ENCODE peak calls at places on chromosomes 6 and 20, in four cellular contexts. N is CD4-positive, alpha-beta T cell; X is fibroblast of lung; F is mucosa of descending colon. E is an unnamed sample. For H3K9me3, the result is how much of the 10 kb centered on the place peaks cover.

GRCh38 chr20:60272790-60273189 is 314.6 kb downstream of the CDH26 start:
- DNase-seq in N (no peak), X (no peak), F (no peak), E (no peak)

GRCh38 chr20:49384437-49385434 is 97.7 kb downstream of the KCNB1 start:
- DNase-seq in N (peak), X (peak), F (peak), E (peak)

GRCh38 chr6:123925360-123925759 is 121.7 kb downstream of the NKAIN2 start:
- DNase-seq in N (no peak), X (peak), F (no peak), E (no peak)

GRCh38 chr20:3532089-3532615 is 61.3 kb downstream of the ATRN start:
- DNase-seq in N (no peak), X (peak), F (no peak), E (no peak)

GRCh38 chr6:116066789-116067188 is 6.1 kb upstream of the FRK start:
- DNase-seq in N (no peak), X (no peak), F (no peak), E (no peak)

GRCh38 chr6:24394777-24395437 is 7.8 kb upstream of the MRS2 start:
- DNase-seq in N (no peak), X (peak), F (no peak), E (no peak)

GRCh38 chr20:63431944-63432343 is 40.5 kb downstream of the KCNQ2 start:
- DNase-seq in N (no peak), X (no peak), F (no peak), E (no peak)

GRCh38 chr6:85673198-85674139 is 30.8 kb upstream of the SYNCRIP start:
- DNase-seq in N (no peak), X (no peak), F (no peak), E (no peak)

GRCh38 chr6:7390218-7390878 is 740 bp downstream of the RIOK1 start:
- DNase-seq in N (no peak), X (no peak), F (no peak), E (no peak)

GRCh38 chr6:129863664-129864063 is 2.5 kb upstream of the TMEM244 start:
- DNase-seq in N (no peak), X (peak), F (no peak), E (no peak)

GRCh38 chr6:13044390-13044789 is 283.9 kb downstream of the TBC1D7 start:
- DNase-seq in N (no peak), X (peak), F (no peak), E (no peak)

GRCh38 chr6:119517428-119517827 is 167.9 kb upstream of the MAN1A1 start:
- DNase-seq in N (no peak), X (no peak), F (no peak), E (no peak)

GRCh38 chr6:43829470-43829869 is 59.5 kb downstream of the VEGFA start:
- DNase-seq in N (no peak), X (no peak), F (no peak), E (no peak)

GRCh38 chr6:158625881-158626305 is 18.6 kb downstream of the DYNLT1 start:
- DNase-seq in N (no peak), X (no peak), F (no peak), E (no peak)

GRCh38 chr6:85594197-85594930 is 706 bp upstream of the SNX14 start:
- DNase-seq in N (no peak), X (no peak), F (no peak), E (peak)

GRCh38 chr6:103983000-103983399 is 876.7 kb downstream of the HACE1 start:
- DNase-seq in N (no peak), X (no peak), F (no peak), E (no peak)

GRCh38 chr6:5294392-5295211 is 33.3 kb downstream of the FARS2 start:
- DNase-seq in N (no peak), X (no peak), F (no peak), E (no peak)

GRCh38 chr6:169156108-169156821 is 97.4 kb downstream of the THBS2 start:
- DNase-seq in N (no peak), X (peak), F (no peak), E (no peak)

GRCh38 chr6:157893238-157893637 is 70.2 kb downstream of the SNX9 start:
- DNase-seq in N (peak), X (no peak), F (no peak), E (peak)

GRCh38 chr20:36777152-36777551 is 3.6 kb upstream of the DSN1 start:
- DNase-seq in N (no peak), X (no peak), F (no peak), E (no peak)

GRCh38 chr6:132684998-132685397 is 26.0 kb upstream of the TAAR1 start:
- DNase-seq in N (no peak), X (no peak), F (no peak), E (no peak)

GRCh38 chr6:98880486-98880885 is 46.1 kb downstream of the POU3F2 start:
- DNase-seq in N (no peak), X (no peak), F (no peak), E (no peak)

GRCh38 chr6:111604259-111605099 is 1.2 kb downstream of the TRAF3IP2 start:
- DNase-seq in N (no peak), X (peak), F (peak), E (no peak)

GRCh38 chr6:92779758-92780157 is 639.6 kb downstream of the EPHA7 start:
- DNase-seq in N (no peak), X (peak), F (no peak), E (no peak)

GRCh38 chr6:119147101-119148053 is 68.9 kb upstream of the FAM184A start:
- DNase-seq in N (no peak), X (peak), F (no peak), E (no peak)

GRCh38 chr6:129641344-129641743 is 68.6 kb downstream of the ARHGAP18 start:
- DNase-seq in N (no peak), X (peak), F (no peak), E (no peak)

GRCh38 chr6:85537055-85537494 is 56.6 kb downstream of the SNX14 start:
- DNase-seq in N (no peak), X (no peak), F (no peak), E (no peak)

GRCh38 chr20:33515569-33516216 is 25.8 kb downstream of the CBFA2T2 start:
- DNase-seq in N (no peak), X (no peak), F (no peak), E (no peak)

GRCh38 chr6:18509871-18510643 is 122.9 kb downstream of the RNF144B start:
- DNase-seq in N (no peak), X (peak), F (no peak), E (no peak)

GRCh38 chr20:4341804-4342560 is 326.6 kb upstream of the RNF24 start:
- DNase-seq in N (no peak), X (peak), F (no peak), E (no peak)

GRCh38 chr20:49700411-49701185 is 13.1 kb downstream of the B4GALT5 start:
- DNase-seq in N (no peak), X (peak), F (no peak), E (no peak)

GRCh38 chr6:53699462-53699861 is 33.9 kb upstream of the KLHL31 start:
- DNase-seq in N (no peak), X (no peak), F (no peak), E (no peak)

GRCh38 chr6:118881440-118882313 is 12.3 kb upstream of the ASF1A start:
- DNase-seq in N (no peak), X (no peak), F (no peak), E (no peak)

GRCh38 chr6:43623880-43624785 is 4.9 kb downstream of the GTPBP2 start:
- DNase-seq in N (no peak), X (no peak), F (no peak), E (no peak)

GRCh38 chr6:158285321-158285960 is 26.8 kb upstream of the TULP4 start:
- DNase-seq in N (no peak), X (peak), F (peak), E (no peak)

GRCh38 chr6:36911946-36912555 is 26.3 kb downstream of the C6orf89 start:
- DNase-seq in N (peak), X (no peak), F (no peak), E (peak)

GRCh38 chr6:5205035-5205469 is 55.7 kb downstream of the LYRM4 start:
- DNase-seq in N (no peak), X (no peak), F (no peak), E (no peak)

DNA sequence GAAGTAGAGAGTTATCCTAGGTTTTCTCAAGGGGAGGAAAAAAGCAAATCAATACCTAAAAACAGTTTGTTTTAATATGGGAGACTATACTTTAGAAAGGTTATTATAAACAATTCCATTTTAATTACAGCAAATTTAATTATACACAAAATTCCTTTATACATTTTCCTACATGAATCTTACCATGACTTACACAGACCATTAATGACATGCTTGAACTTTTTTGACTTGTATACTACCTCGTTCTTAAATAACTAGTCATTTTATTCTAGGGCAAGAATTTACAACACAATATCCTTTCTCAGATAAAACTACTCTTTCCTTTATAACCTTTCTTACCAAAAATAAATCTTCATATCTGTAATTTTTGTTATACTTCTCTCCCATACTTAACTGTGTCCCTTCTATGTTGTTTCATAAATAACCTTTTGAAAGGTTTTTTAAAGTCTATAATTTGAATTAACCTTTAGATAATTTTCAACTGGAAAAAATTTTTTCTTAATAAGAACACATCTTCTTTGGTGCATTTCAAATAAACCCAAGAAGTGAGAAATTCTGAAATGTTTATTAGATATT is 729.4 kb downstream of the TENT5A start:
- DNase-seq in N (no peak), X (peak), F (no peak), E (no peak)
- H3K9me3 ChIP-seq in N (under half), X (under half), F (under half), E (under half)

DNA sequence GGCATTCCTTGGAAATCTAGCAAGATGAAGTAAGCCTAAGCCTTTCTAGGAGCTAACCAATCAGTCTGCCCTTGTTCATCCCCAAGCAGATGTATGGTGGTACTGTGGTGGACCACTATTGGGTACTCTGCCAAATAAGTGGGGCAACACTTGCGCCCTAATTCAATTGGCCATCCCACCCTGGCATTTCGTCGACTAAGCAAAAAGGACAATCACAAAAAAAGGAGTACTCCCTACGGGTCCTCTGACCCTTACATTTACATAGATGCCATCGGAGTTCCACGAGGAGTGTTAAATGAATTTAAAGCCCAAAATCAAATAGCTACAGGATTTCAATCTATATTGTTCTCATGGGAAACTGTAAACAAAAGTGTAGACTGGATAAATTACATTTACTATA is 19.5 kb downstream of the CHD6 start:
- DNase-seq in N (no peak), X (no peak), F (no peak), E (no peak)
- H3K9me3 ChIP-seq in N (half or more), X (under half), F (half or more), E (under half)

GRCh38 chr20:15396026-15396425 is 1058.6 kb upstream of the FLRT3 start:
- DNase-seq in N (no peak), X (no peak), F (no peak), E (no peak)
- H3K9me3 ChIP-seq in N (under half), X (under half), F (under half), E (under half)

DNA sequence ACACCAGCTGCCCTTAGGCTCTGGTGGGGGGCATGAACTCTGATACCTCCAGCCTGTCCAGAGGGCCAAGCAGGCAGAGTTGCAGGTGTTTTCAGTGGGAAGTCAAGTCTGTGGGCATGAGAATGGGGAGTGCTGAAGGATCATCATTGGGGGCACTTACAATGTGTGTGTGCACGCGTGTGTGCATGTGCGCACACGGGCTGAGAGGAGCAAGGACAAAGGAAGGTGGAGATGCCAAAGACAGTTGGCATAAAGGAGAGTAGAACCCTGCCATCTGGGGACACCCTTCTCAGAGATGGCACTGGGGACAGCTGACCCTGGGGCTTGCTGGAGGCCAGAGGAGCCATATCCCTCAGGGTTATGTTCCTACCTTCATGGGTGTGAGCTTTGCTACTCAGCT is 408.4 kb upstream of the CHD6 start:
- DNase-seq in N (no peak), X (no peak), F (no peak), E (no peak)
- H3K9me3 ChIP-seq in N (under half), X (under half), F (under half), E (under half)

DNA sequence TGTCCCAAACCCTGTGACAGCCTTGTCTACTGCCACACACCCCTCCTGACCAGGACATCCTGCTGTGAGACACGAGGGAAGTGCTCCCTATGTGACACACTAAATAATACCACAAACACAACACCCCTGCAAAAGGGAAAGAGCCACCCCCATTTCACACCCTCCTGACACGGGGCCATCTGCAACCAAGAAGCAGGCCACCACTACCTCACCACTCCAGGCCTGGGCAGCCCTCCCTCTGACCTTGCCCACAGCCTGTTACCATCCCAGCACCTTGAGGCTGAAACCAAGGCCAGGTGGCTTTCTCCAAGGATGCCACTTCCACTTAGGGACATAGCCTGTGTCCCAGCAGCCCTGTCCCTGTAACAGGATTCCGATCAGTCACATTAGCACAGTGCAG is 68.2 kb downstream of the NINL start:
- DNase-seq in N (no peak), X (no peak), F (no peak), E (no peak)
- H3K9me3 ChIP-seq in N (under half), X (under half), F (under half), E (under half)

E was measured in T-helper 17 cell.